ENCODE peak calls at places on chromosomes 16 and 17, in six cellular contexts. One of them, this sample, is unnamed.
A peak's percentile ranks its signal among the peaks of the same experiment; 100 is the strongest.

GRCh38 chr17:17510456-17511292 is 14.5 kb upstream of the RASD1 start:
- DNase-seq in IMR-90: no peak
- DNase-seq in H9: no peak
- DNase-seq in mesendoderm: no peak
- DNase-seq in neuronal stem cell: no peak
- DNase-seq in mesenchymal stem cell: no peak
- DNase-seq in this sample: no peak

GRCh38 chr16:85221810-85222150 is 109.5 kb upstream of the CIBAR2 start:
- DNase-seq in IMR-90: no peak
- DNase-seq in H9: no peak
- DNase-seq in mesendoderm: no peak
- DNase-seq in neuronal stem cell: no peak
- DNase-seq in mesenchymal stem cell: no peak
- DNase-seq in this sample: no peak

GRCh38 chr16:35182943-35183550 is 1723.6 kb downstream of the TP53TG3F start:
- DNase-seq in IMR-90: no peak
- DNase-seq in H9: no peak
- DNase-seq in mesendoderm: no peak
- DNase-seq in neuronal stem cell: no peak
- DNase-seq in mesenchymal stem cell: no peak
- DNase-seq in this sample: no peak

GRCh38 chr17:83181991-83182619 is 102.7 kb downstream of the METRNL start:
- DNase-seq in IMR-90: no peak
- DNase-seq in H9: no peak
- DNase-seq in mesendoderm: no peak
- DNase-seq in neuronal stem cell: no peak
- DNase-seq in mesenchymal stem cell: no peak
- DNase-seq in this sample: no peak

GRCh38 chr16:24626251-24626650 is 86.9 kb downstream of the RBBP6 start:
- DNase-seq in IMR-90: peak; percentile 67
- DNase-seq in H9: no peak
- DNase-seq in mesendoderm: no peak
- DNase-seq in neuronal stem cell: no peak
- DNase-seq in mesenchymal stem cell: peak; percentile 40
- DNase-seq in this sample: no peak

GRCh38 chr17:82956146-82956725 is 116.4 kb upstream of the ZNF750 start:
- DNase-seq in IMR-90: no peak
- DNase-seq in H9: peak; percentile 22
- DNase-seq in mesendoderm: no peak
- DNase-seq in neuronal stem cell: no peak
- DNase-seq in mesenchymal stem cell: no peak
- DNase-seq in this sample: no peak

GRCh38 chr16:2490190-2491105 is 15.5 kb downstream of the TBC1D24 start:
- DNase-seq in IMR-90: no peak
- DNase-seq in H9: no peak
- DNase-seq in mesendoderm: no peak
- DNase-seq in neuronal stem cell: no peak
- DNase-seq in mesenchymal stem cell: no peak
- DNase-seq in this sample: no peak

GRCh38 chr16:72061564-72061963 is 1.5 kb upstream of the HPR start:
- DNase-seq in IMR-90: no peak
- DNase-seq in H9: no peak
- DNase-seq in mesendoderm: no peak
- DNase-seq in neuronal stem cell: no peak
- DNase-seq in mesenchymal stem cell: no peak
- DNase-seq in this sample: no peak

GRCh38 chr16:69112285-69113129 is 7.1 kb downstream of the HAS3 start:
- DNase-seq in IMR-90: peak; percentile 25
- DNase-seq in H9: peak; percentile 84
- DNase-seq in mesendoderm: peak; percentile 78
- DNase-seq in neuronal stem cell: peak; percentile 56
- DNase-seq in mesenchymal stem cell: peak; percentile 46
- DNase-seq in this sample: peak; percentile 82

GRCh38 chr16:50023626-50024025 is 1.4 kb upstream of the CNEP1R1 start:
- DNase-seq in IMR-90: no peak
- DNase-seq in H9: no peak
- DNase-seq in mesendoderm: no peak
- DNase-seq in neuronal stem cell: no peak
- DNase-seq in mesenchymal stem cell: no peak
- DNase-seq in this sample: no peak

GRCh38 chr16:56332464-56333079 is 92.8 kb downstream of the AMFR start:
- DNase-seq in IMR-90: peak; percentile 45
- DNase-seq in H9: peak; percentile 93
- DNase-seq in mesendoderm: peak; percentile 85
- DNase-seq in neuronal stem cell: no peak
- DNase-seq in mesenchymal stem cell: peak; percentile 74
- DNase-seq in this sample: peak; percentile 80

GRCh38 chr16:23700509-23700908 is 12.5 kb downstream of the ERN2 start:
- DNase-seq in IMR-90: no peak
- DNase-seq in H9: peak; percentile 81
- DNase-seq in mesendoderm: peak; percentile 38
- DNase-seq in neuronal stem cell: no peak
- DNase-seq in mesenchymal stem cell: no peak
- DNase-seq in this sample: no peak

GRCh38 chr16:49821156-49821555 is 34.8 kb downstream of the ZNF423 start:
- DNase-seq in IMR-90: no peak
- DNase-seq in H9: no peak
- DNase-seq in mesendoderm: no peak
- DNase-seq in neuronal stem cell: no peak
- DNase-seq in mesenchymal stem cell: no peak
- DNase-seq in this sample: no peak

GRCh38 chr16:57004387-57005250 is 15.3 kb downstream of the NLRC5 start:
- DNase-seq in IMR-90: no peak
- DNase-seq in H9: no peak
- DNase-seq in mesendoderm: no peak
- DNase-seq in neuronal stem cell: no peak
- DNase-seq in mesenchymal stem cell: no peak
- DNase-seq in this sample: no peak

GRCh38 chr16:78184554-78185183 is 85.2 kb downstream of the WWOX start:
- DNase-seq in IMR-90: peak; percentile 82
- DNase-seq in H9: no peak
- DNase-seq in mesendoderm: no peak
- DNase-seq in neuronal stem cell: no peak
- DNase-seq in mesenchymal stem cell: peak; percentile 88
- DNase-seq in this sample: no peak

GRCh38 chr17:17406225-17406624 is 70.6 kb upstream of the MED9 start:
- DNase-seq in IMR-90: no peak
- DNase-seq in H9: no peak
- DNase-seq in mesendoderm: no peak
- DNase-seq in neuronal stem cell: no peak
- DNase-seq in mesenchymal stem cell: no peak
- DNase-seq in this sample: no peak

GRCh38 chr17:29838961-29839360 is 91.1 kb downstream of the SSH2 start:
- DNase-seq in IMR-90: peak; percentile 44
- DNase-seq in H9: peak; percentile 66
- DNase-seq in mesendoderm: peak; percentile 92
- DNase-seq in neuronal stem cell: peak; percentile 62
- DNase-seq in mesenchymal stem cell: peak; percentile 61
- DNase-seq in this sample: peak; percentile 89

GRCh38 chr17:48597492-48597774 is 3.9 kb upstream of the HOXB5 start:
- DNase-seq in IMR-90: no peak
- DNase-seq in H9: no peak
- DNase-seq in mesendoderm: no peak
- DNase-seq in neuronal stem cell: no peak
- DNase-seq in mesenchymal stem cell: no peak
- DNase-seq in this sample: no peak

GRCh38 chr17:80694992-80695912 is 150.6 kb downstream of the RPTOR start:
- DNase-seq in IMR-90: no peak
- DNase-seq in H9: no peak
- DNase-seq in mesendoderm: no peak
- DNase-seq in neuronal stem cell: no peak
- DNase-seq in mesenchymal stem cell: no peak
- DNase-seq in this sample: no peak

GRCh38 chr17:11825902-11826301 is 171.4 kb downstream of the ZNF18 start:
- DNase-seq in IMR-90: no peak
- DNase-seq in H9: no peak
- DNase-seq in mesendoderm: no peak
- DNase-seq in neuronal stem cell: no peak
- DNase-seq in mesenchymal stem cell: no peak
- DNase-seq in this sample: no peak

DNA sequence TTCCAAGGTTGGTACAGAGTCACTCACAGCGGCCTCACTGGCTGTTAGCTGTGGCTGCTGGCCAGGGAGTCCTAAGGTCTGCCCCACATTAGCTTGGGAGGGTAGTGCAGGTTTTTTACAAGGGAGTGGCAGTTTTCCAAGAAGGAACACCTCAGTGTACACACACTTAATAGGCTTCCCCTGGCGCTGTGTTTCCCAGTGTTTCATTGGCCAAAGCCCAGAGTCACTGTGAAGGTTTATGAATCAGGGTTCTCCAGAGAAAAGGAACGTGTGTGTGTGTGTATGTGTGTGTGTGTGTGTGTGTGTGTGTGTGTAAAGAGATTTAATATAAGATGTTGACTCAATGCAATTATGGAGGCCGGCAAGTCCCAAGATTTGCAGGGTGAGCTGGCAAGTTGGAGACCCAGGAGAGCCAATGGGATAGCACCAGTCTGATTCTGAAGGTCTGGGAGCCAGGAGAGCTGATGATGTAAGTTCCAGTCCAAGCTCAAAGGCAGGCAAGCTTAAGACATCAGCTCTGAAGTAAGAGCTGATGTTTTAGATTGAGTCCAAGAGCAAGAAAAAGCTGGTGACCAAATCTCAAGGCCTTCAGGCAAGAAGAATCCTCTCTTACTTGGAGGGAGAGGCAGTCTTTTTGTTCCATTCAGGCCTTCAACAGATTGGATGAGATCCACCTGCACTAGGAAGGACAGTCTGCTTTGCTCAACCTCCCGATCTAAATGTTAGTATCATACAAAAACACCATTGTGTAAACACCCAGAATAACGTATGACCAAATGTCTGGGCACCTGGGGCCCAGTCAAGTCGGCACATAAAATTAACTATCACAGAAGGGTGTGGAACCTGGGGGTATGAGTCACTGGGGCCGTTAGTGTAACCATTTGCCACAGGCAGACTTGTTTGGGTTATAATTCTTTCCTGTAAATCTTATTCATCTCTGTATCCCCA is 206.8 kb downstream of the PRKCA start:
- DNase-seq in IMR-90: peak; percentile 90
- DNase-seq in H9: no peak
- DNase-seq in mesendoderm: no peak
- DNase-seq in neuronal stem cell: no peak
- DNase-seq in mesenchymal stem cell: peak; percentile 88
- DNase-seq in this sample: peak; percentile 9
- H3K4me2 ChIP-seq in IMR-90: peak overlapping the region; percentile 3
- H3K4me2 ChIP-seq in H9: no peak overlapping the region
- H3K4me2 ChIP-seq in mesendoderm: no peak overlapping the region
- H3K4me2 ChIP-seq in neuronal stem cell: no peak overlapping the region
- H3K4me2 ChIP-seq in mesenchymal stem cell: no peak overlapping the region
- H3K4me2 ChIP-seq in this sample: no peak overlapping the region

DNA sequence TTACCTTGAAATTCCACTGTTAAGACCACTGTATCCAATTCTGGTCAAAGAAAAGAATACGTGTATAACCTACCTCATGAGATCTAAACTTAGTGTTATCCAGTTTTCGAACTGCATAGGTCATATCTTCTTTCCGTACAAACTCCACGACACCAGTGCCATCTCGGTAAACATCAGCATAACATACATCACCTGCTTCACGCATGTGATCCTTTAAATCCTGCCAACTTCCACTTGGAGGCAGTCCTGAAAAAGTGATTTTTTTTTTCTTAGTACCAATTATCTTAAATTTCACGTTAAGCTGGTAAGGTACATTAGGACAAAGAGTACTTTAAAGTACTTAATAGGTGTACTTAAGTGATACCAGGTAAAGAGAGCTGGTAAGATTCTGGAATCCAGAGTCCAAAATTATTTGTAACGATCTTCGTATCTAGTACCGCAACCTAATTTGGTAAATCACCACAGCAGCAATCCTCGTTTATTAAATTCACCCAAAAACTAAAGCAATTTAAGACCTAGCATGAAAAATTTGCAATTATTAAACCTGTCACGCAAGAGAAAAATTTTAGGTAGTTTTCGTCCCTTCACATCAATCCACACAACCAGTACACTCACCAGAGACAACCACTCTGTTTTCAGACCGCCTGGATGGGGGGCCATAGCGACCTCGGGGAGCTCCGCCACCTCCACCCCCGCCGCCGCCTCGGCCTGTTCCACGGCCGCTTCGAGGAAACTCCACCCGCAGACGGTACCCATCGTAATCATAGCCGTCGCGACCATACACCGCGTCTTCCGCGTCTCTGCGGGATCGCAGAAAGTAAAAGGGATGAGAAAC is 1.1 kb downstream of the SRSF1 start:
- DNase-seq in IMR-90: no peak
- DNase-seq in H9: no peak
- DNase-seq in mesendoderm: no peak
- DNase-seq in neuronal stem cell: no peak
- DNase-seq in mesenchymal stem cell: no peak
- DNase-seq in this sample: no peak
- H2BK5ac ChIP-seq in IMR-90: peak overlapping the region; percentile 95
- H2BK5ac ChIP-seq in H9: no peak overlapping the region
- H2BK5ac ChIP-seq in mesendoderm: no peak overlapping the region
- H2BK5ac ChIP-seq in neuronal stem cell: peak overlapping the region; percentile 97
- H2BK5ac ChIP-seq in mesenchymal stem cell: no peak overlapping the region
- H2BK5ac ChIP-seq in this sample: peak overlapping the region; percentile 27

DNA sequence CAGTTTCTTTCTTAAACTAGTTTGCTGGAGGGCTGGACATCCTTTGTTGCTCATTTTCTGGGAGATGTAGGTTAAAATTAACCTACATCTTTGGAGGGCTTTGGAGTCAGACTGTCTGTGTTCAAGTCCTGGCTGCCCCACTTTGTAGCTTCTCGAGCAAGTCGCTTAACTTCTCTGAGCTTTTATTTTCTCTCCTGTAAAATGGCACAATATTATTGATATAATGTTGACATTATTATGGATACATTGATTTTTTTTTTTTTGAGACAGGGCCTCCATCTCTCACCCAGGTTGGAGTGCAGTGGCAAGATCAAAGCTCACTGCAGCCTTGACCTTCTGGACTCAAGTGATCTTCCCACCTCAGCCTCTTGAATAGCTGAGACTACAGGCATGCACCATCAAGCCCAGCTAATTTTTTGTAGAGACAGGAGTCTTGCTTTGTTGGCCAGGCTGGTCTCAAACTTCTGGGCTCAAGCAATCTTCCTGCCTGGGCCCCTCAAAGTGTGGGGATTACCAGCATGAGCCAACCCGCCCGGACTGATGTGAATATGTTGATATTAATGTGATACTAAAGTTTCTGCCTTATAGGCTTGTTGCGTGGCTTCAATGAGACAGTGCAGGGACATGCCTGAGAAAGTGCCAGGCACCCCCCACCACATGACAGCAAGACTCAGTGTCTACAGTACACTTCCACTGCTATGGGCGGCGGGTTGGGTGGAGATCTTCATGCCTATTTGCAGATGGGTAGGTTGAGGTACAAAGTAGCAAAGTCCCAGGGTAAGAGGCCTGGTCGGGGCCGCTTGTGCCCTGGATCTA is 31.6 kb upstream of the RMI2 start:
- DNase-seq in IMR-90: no peak
- DNase-seq in H9: no peak
- DNase-seq in mesendoderm: no peak
- DNase-seq in neuronal stem cell: no peak
- DNase-seq in mesenchymal stem cell: no peak
- DNase-seq in this sample: no peak
- H3K4me2 ChIP-seq in IMR-90: peak overlapping the region; percentile 49
- H3K4me2 ChIP-seq in H9: peak overlapping the region; percentile 63
- H3K4me2 ChIP-seq in mesendoderm: no peak overlapping the region
- H3K4me2 ChIP-seq in neuronal stem cell: no peak overlapping the region
- H3K4me2 ChIP-seq in mesenchymal stem cell: no peak overlapping the region
- H3K4me2 ChIP-seq in this sample: no peak overlapping the region

GRCh38 chr17:31610301-31610910 is 218.9 kb downstream of the RAB11FIP4 start:
- DNase-seq in IMR-90: no peak
- DNase-seq in H9: peak; percentile 63
- DNase-seq in mesendoderm: peak; percentile 40
- DNase-seq in neuronal stem cell: no peak
- DNase-seq in mesenchymal stem cell: no peak
- DNase-seq in this sample: no peak
- H2BK5ac ChIP-seq in IMR-90: no peak overlapping the region
- H2BK5ac ChIP-seq in H9: no peak overlapping the region
- H2BK5ac ChIP-seq in mesendoderm: no peak overlapping the region
- H2BK5ac ChIP-seq in neuronal stem cell: no peak overlapping the region
- H2BK5ac ChIP-seq in mesenchymal stem cell: no peak overlapping the region
- H2BK5ac ChIP-seq in this sample: no peak overlapping the region

This sample was measured in trophoblast cell.